ENCODE peak calls at places on chromosomes 7 and 10, in five cellular contexts. Q is tibial nerve; A is HCEC 1CT; X is activated naive CD4-positive, alpha-beta T cell treated with anti-CD3 and anti-CD28 coated beads, Interleukin-2, amount 10 ng/mL, durations not matched to agents 7 days and 5 days; D is CD8-positive, alpha-beta T cell. U is an unnamed sample.

GRCh38 chr7:129218514-129219036 is 6.3 kb upstream of the AHCYL2 start:
- DNase-seq in Q (peak), A (peak), X (peak), D (peak), U (no peak)

GRCh38 chr10:113415246-113415645 is 137.6 kb upstream of the HABP2 start:
- DNase-seq in Q (no peak), A (no peak), X (no peak), D (no peak), U (no peak)

GRCh38 chr10:48493083-48493871 is 111.6 kb downstream of the ARHGAP22 start:
- DNase-seq in Q (no peak), A (no peak), X (no peak), D (no peak), U (peak)

GRCh38 chr10:105734479-105734878 is 1093.4 kb downstream of the SORCS3 start:
- DNase-seq in Q (no peak), A (no peak), X (no peak), D (no peak), U (no peak)

GRCh38 chr10:124744047-124744687 is at the start of gene FAM53B:
- DNase-seq in Q (peak), A (peak), X (peak), D (peak), U (no peak)

GRCh38 chr10:89458289-89458688 is 43.9 kb downstream of the IFIT5 start:
- DNase-seq in Q (no peak), A (peak), X (no peak), D (no peak), U (no peak)

GRCh38 chr7:1815051-1815481 is 145.0 kb downstream of the ELFN1 start:
- DNase-seq in Q (no peak), A (no peak), X (no peak), D (no peak), U (no peak)

GRCh38 chr7:3950249-3950648 is 649.2 kb downstream of the SDK1 start:
- DNase-seq in Q (no peak), A (no peak), X (no peak), D (no peak), U (no peak)

GRCh38 chr7:106283831-106284515 is 810 bp downstream of the NAMPT start:
- DNase-seq in Q (peak), A (peak), X (peak), D (peak), U (no peak)

GRCh38 chr7:138833596-138833995 is 35.6 kb upstream of the ATP6V0A4 start:
- DNase-seq in Q (no peak), A (no peak), X (no peak), D (no peak), U (no peak)

GRCh38 chr10:91185239-91185875 is 35.1 kb upstream of the PCGF5 start:
- DNase-seq in Q (no peak), A (peak), X (no peak), D (no peak), U (no peak)

GRCh38 chr10:71589617-71590551 is 129.7 kb downstream of the C10orf105 start:
- DNase-seq in Q (no peak), A (no peak), X (no peak), D (no peak), U (no peak)

GRCh38 chr7:1945558-1945957 is 275.5 kb downstream of the ELFN1 start:
- DNase-seq in Q (no peak), A (no peak), X (no peak), D (no peak), U (peak)

GRCh38 chr10:122530177-122530576 is 30.4 kb upstream of the DMBT1 start:
- DNase-seq in Q (no peak), A (no peak), X (no peak), D (no peak), U (no peak)

GRCh38 chr7:74181821-74182220 is 7.7 kb downstream of the EIF4H start:
- DNase-seq in Q (no peak), A (no peak), X (no peak), D (no peak), U (no peak)

GRCh38 chr7:104126411-104126841 is 81.4 kb downstream of the ORC5 start:
- DNase-seq in Q (no peak), A (no peak), X (no peak), D (no peak), U (no peak)

GRCh38 chr7:34220501-34220900 is 315.2 kb downstream of the BMPER start:
- DNase-seq in Q (no peak), A (no peak), X (no peak), D (no peak), U (no peak)

GRCh38 chr7:144386741-144387140 is 16.8 kb downstream of the NOBOX start:
- DNase-seq in Q (no peak), A (no peak), X (no peak), D (no peak), U (no peak)

GRCh38 chr7:37943905-37944736 is 23.7 kb downstream of the EPDR1 start:
- DNase-seq in Q (no peak), A (no peak), X (no peak), D (no peak), U (no peak)

GRCh38 chr10:118674226-118674919 is 78.9 kb upstream of the PRLHR start:
- DNase-seq in Q (no peak), A (no peak), X (no peak), D (no peak), U (no peak)

GRCh38 chr7:107251963-107252362 is 83.2 kb downstream of the HBP1 start:
- DNase-seq in Q (no peak), A (no peak), X (no peak), D (no peak), U (no peak)

GRCh38 chr7:1458676-1459511 is at the start of gene MICALL2:
- DNase-seq in Q (peak), A (peak), X (no peak), D (no peak), U (peak)

GRCh38 chr7:109529712-109530111 is 960.0 kb downstream of the DNAJB9 start:
- DNase-seq in Q (no peak), A (no peak), X (no peak), D (no peak), U (no peak)

GRCh38 chr10:29448125-29448524 is 159.3 kb downstream of the LYZL1 start:
- DNase-seq in Q (no peak), A (no peak), X (no peak), D (no peak), U (no peak)

GRCh38 chr10:5557799-5558771 is 33.3 kb downstream of the CALML3 start:
- DNase-seq in Q (peak), A (no peak), X (no peak), D (no peak), U (no peak)

GRCh38 chr7:88072036-88072714 is 138.1 kb downstream of the ADAM22 start:
- DNase-seq in Q (no peak), A (no peak), X (no peak), D (no peak), U (no peak)

GRCh38 chr7:37921340-37921805 is 933 bp downstream of the EPDR1 start:
- DNase-seq in Q (no peak), A (no peak), X (peak), D (no peak), U (no peak)

GRCh38 chr10:9331583-9332008 is 1277.1 kb downstream of the GATA3 start:
- DNase-seq in Q (no peak), A (peak), X (no peak), D (no peak), U (no peak)

GRCh38 chr7:128170461-128170860 is 70.6 kb upstream of the LEP start:
- DNase-seq in Q (no peak), A (no peak), X (no peak), D (no peak), U (no peak)

U was measured in RWPE2.